ENCODE peak calls at places on chromosomes 5 and 9, in six cellular contexts. N, E, B, C, V and H are unnamed samples.

GRCh38 chr5:157271740-157272271 is 5.9 kb downstream of the CYFIP2 start:
- DNase-seq in N (no peak), E (no peak), B (no peak), C (peak), V (peak), H (no peak)

GRCh38 chr5:112174959-112175594 is 244.0 kb downstream of the EPB41L4A start:
- DNase-seq in N (peak), E (peak), B (peak), C (no peak), V (peak), H (peak)

GRCh38 chr5:124398471-124398870 is 348.0 kb downstream of the ZNF608 start:
- DNase-seq in N (no peak), E (no peak), B (no peak), C (no peak), V (no peak), H (no peak)

GRCh38 chr9:75064307-75065025 is 23.5 kb downstream of the NMRK1 start:
- DNase-seq in N (no peak), E (peak), B (no peak), C (no peak), V (no peak), H (no peak)

GRCh38 chr5:116626272-116626723 is 51.7 kb upstream of the SEMA6A start:
- DNase-seq in N (peak), E (peak), B (peak), C (no peak), V (no peak), H (no peak)

GRCh38 chr5:103744159-103744558 is 181.6 kb upstream of the NUDT12 start:
- DNase-seq in N (no peak), E (peak), B (no peak), C (no peak), V (no peak), H (no peak)

GRCh38 chr5:172610643-172611042 is 30.4 kb upstream of the NEURL1B start:
- DNase-seq in N (no peak), E (no peak), B (peak), C (no peak), V (no peak), H (no peak)

GRCh38 chr5:138245717-138246116 is 28.7 kb downstream of the GFRA3 start:
- DNase-seq in N (no peak), E (no peak), B (no peak), C (no peak), V (no peak), H (peak)

GRCh38 chr5:129477544-129477943 is 17.4 kb downstream of the ADAMTS19 start:
- DNase-seq in N (no peak), E (no peak), B (no peak), C (no peak), V (no peak), H (no peak)

GRCh38 chr5:58358436-58358835 is 101.5 kb downstream of the PLK2 start:
- DNase-seq in N (no peak), E (no peak), B (no peak), C (no peak), V (no peak), H (no peak)

GRCh38 chr9:137755261-137755927 is 122.2 kb upstream of the CACNA1B start:
- DNase-seq in N (no peak), E (no peak), B (no peak), C (no peak), V (no peak), H (no peak)

GRCh38 chr9:28764532-28764931 is 1191.3 kb upstream of the C9orf72 start:
- DNase-seq in N (no peak), E (no peak), B (no peak), C (no peak), V (no peak), H (no peak)

GRCh38 chr5:134568761-134569725 is 43.6 kb downstream of the JADE2 start:
- DNase-seq in N (peak), E (no peak), B (peak), C (peak), V (no peak), H (no peak)

GRCh38 chr5:95962785-95963184 is 1.1 kb upstream of the ELL2 start:
- DNase-seq in N (peak), E (peak), B (no peak), C (no peak), V (no peak), H (peak)

DNA sequence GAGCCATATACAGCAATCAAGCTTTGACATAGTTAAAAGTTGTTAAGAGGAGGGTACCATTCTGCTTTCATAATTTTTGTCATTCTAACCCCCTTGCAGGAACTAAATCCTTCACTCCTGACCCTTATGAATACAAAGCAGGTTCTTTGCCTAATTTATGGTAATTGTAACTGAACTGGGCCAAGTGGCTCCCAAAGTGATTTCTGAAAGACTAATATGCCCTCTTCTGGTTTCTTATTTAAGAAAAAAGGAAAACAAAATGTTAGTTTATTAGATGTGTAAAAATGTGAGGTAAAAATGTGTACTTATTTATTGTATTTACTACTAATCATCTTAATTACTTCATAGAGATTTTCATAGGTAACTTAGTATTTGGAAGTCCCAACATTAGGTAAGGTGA is 268.5 kb downstream of the BNC2 start:
- DNase-seq in N (no peak), E (peak), B (no peak), C (no peak), V (no peak), H (no peak)
- TF ChIP-seq CTCF in N (no peak), E (no peak), B (no peak), C (no peak), V (no peak), H (no peak)

DNA sequence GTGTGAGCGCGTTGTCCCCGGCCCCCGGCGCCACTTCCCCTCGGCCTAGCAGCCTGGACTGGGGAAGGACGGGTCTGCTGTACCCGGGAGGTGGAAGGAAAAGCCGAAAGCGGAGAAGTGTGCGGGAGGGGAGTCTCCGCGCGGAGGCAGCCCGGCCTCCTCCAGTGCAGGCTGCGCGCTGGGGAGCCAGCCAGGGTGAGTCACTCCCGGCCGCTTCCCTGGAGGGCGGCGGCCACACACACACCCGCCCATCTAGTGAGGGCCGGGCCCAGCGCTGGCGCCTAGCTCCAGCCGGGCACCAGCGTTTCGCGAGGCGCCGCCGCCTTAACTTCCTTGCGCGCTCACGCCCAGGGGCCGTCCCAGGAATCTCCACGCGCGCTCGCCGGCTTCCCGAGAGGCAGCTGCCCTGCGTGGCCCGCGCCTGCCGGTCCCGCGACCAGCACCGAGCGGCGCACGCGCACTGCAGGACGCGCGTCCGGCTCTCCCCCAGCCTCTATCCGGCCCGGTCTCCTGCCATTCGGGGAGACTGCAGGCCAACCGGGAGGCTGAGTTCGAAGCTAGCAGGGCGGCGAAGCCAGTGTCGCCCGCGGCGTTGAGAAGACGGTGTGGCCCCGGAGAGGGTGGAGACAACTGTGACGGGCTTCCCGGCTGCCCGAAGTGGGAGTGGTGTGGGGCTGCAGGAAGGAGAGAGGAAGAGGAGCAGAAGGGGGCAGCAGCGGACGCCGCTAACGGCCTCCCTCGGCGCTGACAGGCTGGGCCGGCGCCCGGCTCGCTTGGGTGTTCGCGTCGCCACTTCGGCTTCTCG is at the start of gene JAK2:
- DNase-seq in N (peak), E (peak), B (peak), C (peak), V (peak), H (peak)
- TF ChIP-seq CTCF in N (peak), E (peak), B (peak), C (no peak), V (peak), H (peak)

DNA sequence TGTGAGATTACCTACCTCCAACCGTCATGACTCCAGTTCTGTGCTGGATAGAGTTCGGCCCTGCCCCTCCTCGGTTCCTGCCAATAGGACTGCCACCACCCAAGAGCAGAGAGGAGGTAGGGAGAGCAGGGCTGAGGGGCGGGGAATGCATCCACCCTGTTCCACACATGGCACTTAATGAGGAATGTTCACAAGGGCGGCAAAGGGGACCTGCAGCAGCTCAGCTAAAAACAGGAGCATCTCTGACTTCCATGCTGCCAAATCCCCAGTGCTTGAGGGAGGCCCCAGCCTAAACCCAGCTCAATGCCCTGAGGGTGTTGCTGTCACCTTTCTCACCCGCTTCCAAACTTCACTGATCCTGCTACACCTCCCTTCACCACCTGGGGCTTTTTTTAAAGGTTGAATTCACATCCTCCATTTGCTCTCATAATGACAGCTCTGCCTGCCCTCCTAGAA is 7.8 kb upstream of the DELE1 start:
- DNase-seq in N (no peak), E (no peak), B (peak), C (peak), V (no peak), H (no peak)
- TF ChIP-seq CTCF in N (no peak), E (no peak), B (no peak), C (no peak), V (no peak), H (peak)

DNA sequence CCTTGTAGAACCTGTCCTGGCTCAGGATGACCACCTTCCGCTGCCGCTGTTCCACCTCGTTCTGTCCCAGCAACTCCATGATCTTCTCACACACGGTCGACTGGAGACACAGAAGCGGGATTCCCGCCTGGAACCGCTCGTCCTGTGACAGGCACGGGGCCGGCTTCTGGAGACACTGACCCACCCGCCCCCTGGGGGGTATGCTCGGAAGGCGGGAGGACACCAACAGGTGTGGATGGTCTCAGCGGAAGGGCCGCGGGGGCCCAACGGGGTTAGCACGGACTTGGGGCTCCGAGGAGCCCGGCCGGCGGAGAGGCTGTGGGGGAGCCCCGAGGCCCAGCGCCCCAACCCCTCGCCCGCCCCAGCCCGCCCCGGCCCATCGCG is 525 bp downstream of the UCK1 start:
- DNase-seq in N (peak), E (peak), B (peak), C (no peak), V (peak), H (peak)
- TF ChIP-seq CTCF in N (peak), E (peak), B (no peak), C (no peak), V (no peak), H (no peak)